ENCODE peak calls at places on chromosomes 16 and 17, in five cellular contexts. W is prostate gland, D is tibial nerve, K is H1, U is testis. X is an unnamed sample.

GRCh38 chr17:32971171-32971570 is 20.5 kb upstream of the SPACA3 start:
- DNase-seq in W (no peak), U (no peak), D (no peak), K (no peak), X (no peak)

GRCh38 chr16:89687092-89687940 is 827 bp downstream of the CDK10 start:
- DNase-seq in D (no peak), U (no peak), W (no peak), K (no peak), X (no peak)

GRCh38 chr17:37373530-37374159 is 2.1 kb upstream of the C17orf78 start:
- DNase-seq in U (peak; percentile 80), K (peak; percentile 66), D (peak; percentile 72), W (peak; percentile 80), X (peak; percentile 47)

GRCh38 chr17:75689441-75689873 is 22.3 kb downstream of the SAP30BP start:
- DNase-seq in K (no peak), U (no peak), D (no peak), W (no peak), X (no peak)

GRCh38 chr17:14019186-14019956 is 49.9 kb upstream of the COX10 start:
- DNase-seq in K (no peak), D (no peak), W (peak; percentile 41), U (no peak), X (no peak)

GRCh38 chr17:1398900-1399299 is 1.1 kb downstream of the YWHAE start:
- DNase-seq in D (peak; percentile 21), U (peak; percentile 46), W (peak; percentile 20), K (no peak), X (no peak)

GRCh38 chr17:49512296-49513043 is 17.4 kb downstream of the NGFR start:
- DNase-seq in K (no peak), D (no peak), W (no peak), U (no peak), X (no peak)

GRCh38 chr17:73400915-73401545 is 89.2 kb upstream of the CDC42EP4 start:
- DNase-seq in W (no peak), U (no peak), K (no peak), D (no peak), X (no peak)

GRCh38 chr17:47618416-47618815 is 31.3 kb upstream of the KPNB1 start:
- DNase-seq in W (no peak), U (no peak), D (no peak), K (no peak), X (no peak)

GRCh38 chr16:81994485-81994884 is 16.8 kb downstream of the SDR42E1 start:
- DNase-seq in D (no peak), U (no peak), W (no peak), K (no peak), X (no peak)

GRCh38 chr17:74757931-74758845 is 9.8 kb downstream of the NHERF1 start:
- DNase-seq in W (peak; percentile 84), D (peak; percentile 48), K (no peak), U (no peak), X (no peak)

GRCh38 chr16:19636436-19637267 is 81.1 kb downstream of the VPS35L start:
- DNase-seq in U (no peak), K (no peak), D (no peak), W (no peak), X (no peak)

GRCh38 chr16:72367841-72368240 is 195.9 kb upstream of the PMFBP1 start:
- DNase-seq in D (no peak), U (no peak), K (no peak), W (no peak), X (no peak)

GRCh38 chr16:85017151-85017550 is 5.8 kb upstream of the ZDHHC7 start:
- DNase-seq in K (no peak), W (no peak), U (no peak), D (no peak), X (no peak)

GRCh38 chr16:29687755-29688154 is 8.8 kb downstream of the QPRT start:
- DNase-seq in U (no peak), K (no peak), D (no peak), W (no peak), X (no peak)

GRCh38 chr17:75634754-75635609 is 1.7 kb downstream of the SMIM5 start:
- DNase-seq in U (no peak), D (no peak), K (no peak), W (no peak), X (peak; percentile 13)

GRCh38 chr16:29702307-29702706 is 23.3 kb downstream of the QPRT start:
- DNase-seq in U (no peak), W (no peak), D (no peak), K (no peak), X (no peak)

GRCh38 chr16:15650698-15651161 is 685 bp downstream of the NDE1 start:
- DNase-seq in K (no peak), W (no peak), U (peak; percentile 30), D (peak; percentile 19), X (peak; percentile 52)
- TF ChIP-seq POLR2A in K (no peak), W (no peak), U (no peak), D (no peak), X (no peak)

GRCh38 chr17:78769200-78769773 is 12.8 kb downstream of the CYTH1 start:
- DNase-seq in D (no peak), U (no peak), W (peak; percentile 24), K (no peak), X (no peak)

GRCh38 chr17:78777886-78778285 is 4.2 kb downstream of the CYTH1 start:
- DNase-seq in W (no peak), U (no peak), D (no peak), K (no peak), X (no peak)

GRCh38 chr17:78771758-78772382 is 10.2 kb downstream of the CYTH1 start:
- DNase-seq in W (no peak), U (no peak), D (no peak), K (no peak), X (no peak)

GRCh38 chr17:78774956-78775571 is 7.0 kb downstream of the CYTH1 start:
- DNase-seq in W (no peak), U (no peak), K (no peak), D (peak; percentile 29), X (no peak)

DNA sequence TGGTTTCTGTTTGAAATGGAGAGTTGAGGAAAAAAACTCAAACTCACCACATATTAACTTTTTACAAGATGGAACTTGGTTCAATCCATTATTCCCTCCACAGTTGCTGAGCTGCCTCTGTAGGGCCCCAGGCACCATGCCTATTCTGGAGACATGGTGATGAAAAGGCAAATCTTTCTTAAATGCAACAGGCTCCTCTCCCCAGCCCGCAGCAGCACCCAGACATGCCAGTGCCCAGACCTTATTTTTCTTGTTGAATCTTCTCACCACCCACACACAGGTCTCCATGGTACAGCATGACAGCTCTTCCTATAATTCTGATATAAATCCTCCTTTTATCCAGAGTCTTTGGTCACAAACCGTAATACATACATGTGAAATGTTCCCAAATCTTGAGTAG is 7.6 kb downstream of the CYTH1 start:
- DNase-seq in D (no peak), W (no peak), U (no peak), K (no peak), X (no peak)
- H3K4me1 ChIP-seq in D (peaks cover 22% of the 10 kb centered on the region), W (peaks cover 8% of the 10 kb centered on the region), U (no peaks in the 10 kb centered on the region), K (no peaks in the 10 kb centered on the region), X (no peaks in the 10 kb centered on the region)

DNA sequence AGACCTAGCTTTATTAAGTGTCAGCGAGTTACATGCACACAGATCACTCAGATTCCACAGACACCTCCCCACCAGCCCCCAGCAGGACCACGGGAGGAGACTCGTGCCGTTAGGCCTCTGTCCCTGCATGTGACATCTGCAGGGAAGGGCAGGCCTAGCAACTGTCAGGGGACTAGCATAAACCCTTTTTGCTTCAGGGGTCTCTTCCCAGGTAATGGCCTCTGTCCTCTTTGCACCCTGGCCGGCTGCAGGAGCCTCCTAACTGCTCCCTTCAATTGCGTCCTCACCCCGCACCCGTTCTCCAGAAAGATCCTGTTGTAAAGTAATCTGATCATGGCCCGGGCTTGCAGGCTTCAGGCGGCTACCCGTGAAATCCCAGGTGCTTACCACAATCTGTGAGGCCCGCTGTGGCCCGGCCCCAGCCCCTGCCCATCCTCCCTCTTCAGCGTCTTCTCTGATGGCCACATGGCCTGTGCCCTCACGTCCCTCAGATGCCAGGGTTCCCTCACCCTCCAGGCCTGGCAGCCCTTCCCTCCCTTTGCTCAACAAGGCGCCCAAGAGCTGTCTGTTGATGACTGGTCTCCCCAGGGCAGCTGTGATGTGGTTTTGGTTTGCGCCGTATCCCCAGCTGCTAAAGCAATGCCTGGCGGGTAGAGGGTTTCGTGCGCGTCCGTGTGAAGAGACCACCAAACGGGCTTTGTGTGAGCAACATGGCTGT is 34.9 kb downstream of the PMM2 start:
- DNase-seq in D (no peak), U (no peak), W (no peak), K (no peak), X (no peak)
- TF ChIP-seq CTCF in D (no peak), U (no peak), W (no peak), K (no peak), X (no peak)

DNA sequence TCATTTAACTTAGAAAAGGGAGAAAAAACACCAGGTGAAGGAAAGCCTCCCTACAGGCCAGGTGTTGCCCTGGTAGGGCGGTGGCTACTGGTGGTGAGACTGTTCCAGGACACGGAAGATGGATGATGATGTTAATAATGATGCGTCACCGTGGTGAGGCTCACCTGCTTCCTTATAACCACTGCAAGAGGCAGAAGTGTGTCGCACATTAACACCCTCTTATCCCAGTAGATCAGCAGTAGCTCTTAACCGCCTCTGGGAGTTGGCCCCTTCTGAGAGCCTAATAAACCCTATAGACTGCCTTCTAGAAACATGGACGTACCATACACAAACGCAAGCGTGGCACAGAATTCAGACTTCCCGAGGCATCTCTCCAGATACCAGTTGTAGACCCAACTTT is 7.8 kb downstream of the BFAR start:
- DNase-seq in U (no peak), K (no peak), W (no peak), D (no peak), X (no peak)
- TF ChIP-seq POLR2A in U (no peak), K (no peak), W (no peak), D (no peak), X (no peak)